ENCODE peak calls at places on chromosomes 7 and 10, in five cellular contexts. One of them, this sample, is unnamed.

GRCh38 chr7:94654764-94655561 is 970 bp downstream of the SGCE start:
- DNase-seq in NCI-H1436: no peak
- DNase-seq in PC-3: peak
- DNase-seq in NCI-H446: no peak
- DNase-seq in A549: no peak
- DNase-seq in this sample: no peak

GRCh38 chr7:105808703-105809590 is 67.5 kb downstream of the ATXN7L1 start:
- DNase-seq in NCI-H1436: no peak
- DNase-seq in PC-3: peak
- DNase-seq in NCI-H446: no peak
- DNase-seq in A549: no peak
- DNase-seq in this sample: no peak

GRCh38 chr7:133675510-133676218 is 422.8 kb downstream of the EXOC4 start:
- DNase-seq in NCI-H1436: no peak
- DNase-seq in PC-3: no peak
- DNase-seq in NCI-H446: no peak
- DNase-seq in A549: no peak
- DNase-seq in this sample: no peak

GRCh38 chr7:44854644-44855364 is 6.9 kb upstream of the H2AZ2 start:
- DNase-seq in NCI-H1436: no peak
- DNase-seq in PC-3: no peak
- DNase-seq in NCI-H446: no peak
- DNase-seq in A549: no peak
- DNase-seq in this sample: no peak

GRCh38 chr7:7693881-7694280 is 24.5 kb downstream of the RPA3 start:
- DNase-seq in NCI-H1436: no peak
- DNase-seq in PC-3: peak
- DNase-seq in NCI-H446: no peak
- DNase-seq in A549: peak
- DNase-seq in this sample: no peak

GRCh38 chr10:16905304-16905703 is 88.1 kb upstream of the RSU1 start:
- DNase-seq in NCI-H1436: no peak
- DNase-seq in PC-3: no peak
- DNase-seq in NCI-H446: no peak
- DNase-seq in A549: no peak
- DNase-seq in this sample: no peak

GRCh38 chr7:90165724-90166123 is 11.5 kb downstream of the STEAP1 start:
- DNase-seq in NCI-H1436: no peak
- DNase-seq in PC-3: no peak
- DNase-seq in NCI-H446: no peak
- DNase-seq in A549: no peak
- DNase-seq in this sample: no peak

GRCh38 chr7:76513817-76514799 is 3.8 kb downstream of the UPK3B start:
- DNase-seq in NCI-H1436: no peak
- DNase-seq in PC-3: no peak
- DNase-seq in NCI-H446: no peak
- DNase-seq in A549: no peak
- DNase-seq in this sample: no peak

GRCh38 chr10:29590598-29591415 is 44.0 kb downstream of the SVIL start:
- DNase-seq in NCI-H1436: no peak
- DNase-seq in PC-3: peak
- DNase-seq in NCI-H446: peak
- DNase-seq in A549: peak
- DNase-seq in this sample: peak

GRCh38 chr10:28304032-28304571 is 1.2 kb upstream of the MPP7 start:
- DNase-seq in NCI-H1436: no peak
- DNase-seq in PC-3: no peak
- DNase-seq in NCI-H446: no peak
- DNase-seq in A549: no peak
- DNase-seq in this sample: no peak

This sample was measured in HuH-7.